ENCODE peak calls at places on chromosomes 4 and X, in six cellular contexts. One of them, this sample, is unnamed.

GRCh38 chr4:176745902-176746301 is 46.8 kb downstream of the VEGFC start:
- DNase-seq in colonic mucosa: no peak
- DNase-seq in fibroblast of lung: peak
- DNase-seq in mesothelial cell of epicardium: no peak
- DNase-seq in IMR-90: no peak
- DNase-seq in heart right ventricle: no peak
- DNase-seq in this sample: no peak

GRCh38 chrX:134026732-134027311 is 41.4 kb upstream of the GPC3 start:
- DNase-seq in mesothelial cell of epicardium: peak
- DNase-seq in fibroblast of lung: peak
- DNase-seq in IMR-90: peak
- DNase-seq in colonic mucosa: peak
- DNase-seq in heart right ventricle: peak
- DNase-seq in this sample: peak

GRCh38 chrX:64580035-64580434 is 184.8 kb upstream of the MTMR8 start:
- DNase-seq in fibroblast of lung: no peak
- DNase-seq in IMR-90: no peak
- DNase-seq in mesothelial cell of epicardium: no peak
- DNase-seq in colonic mucosa: no peak
- DNase-seq in heart right ventricle: no peak
- DNase-seq in this sample: no peak

GRCh38 chr4:177229331-177229730 is 80.3 kb upstream of the NEIL3 start:
- DNase-seq in colonic mucosa: no peak
- DNase-seq in fibroblast of lung: no peak
- DNase-seq in IMR-90: peak
- DNase-seq in mesothelial cell of epicardium: no peak
- DNase-seq in heart right ventricle: no peak
- DNase-seq in this sample: no peak

GRCh38 chr4:173883821-173884220 is 353.8 kb upstream of the HAND2 start:
- DNase-seq in colonic mucosa: no peak
- DNase-seq in IMR-90: peak
- DNase-seq in heart right ventricle: no peak
- DNase-seq in fibroblast of lung: peak
- DNase-seq in mesothelial cell of epicardium: no peak
- DNase-seq in this sample: no peak

GRCh38 chr4:173426064-173426463 is 27.1 kb upstream of the SCRG1 start:
- DNase-seq in colonic mucosa: no peak
- DNase-seq in heart right ventricle: no peak
- DNase-seq in mesothelial cell of epicardium: no peak
- DNase-seq in fibroblast of lung: no peak
- DNase-seq in IMR-90: no peak
- DNase-seq in this sample: no peak

GRCh38 chr4:38279077-38279476 is 318.9 kb downstream of the PTTG2 start:
- DNase-seq in colonic mucosa: peak
- DNase-seq in IMR-90: no peak
- DNase-seq in mesothelial cell of epicardium: no peak
- DNase-seq in fibroblast of lung: no peak
- DNase-seq in heart right ventricle: no peak
- DNase-seq in this sample: no peak

GRCh38 chrX:101429934-101430333 is 21.9 kb downstream of the HNRNPH2 start:
- DNase-seq in IMR-90: peak
- DNase-seq in heart right ventricle: no peak
- DNase-seq in colonic mucosa: no peak
- DNase-seq in mesothelial cell of epicardium: no peak
- DNase-seq in fibroblast of lung: peak
- DNase-seq in this sample: no peak

GRCh38 chrX:54529166-54529558 is 857 bp upstream of the GNL3L start:
- DNase-seq in fibroblast of lung: no peak
- DNase-seq in colonic mucosa: no peak
- DNase-seq in heart right ventricle: no peak
- DNase-seq in IMR-90: no peak
- DNase-seq in mesothelial cell of epicardium: no peak
- DNase-seq in this sample: no peak

GRCh38 chr4:26896636-26897035 is 36.0 kb downstream of the STIM2 start:
- DNase-seq in fibroblast of lung: peak
- DNase-seq in colonic mucosa: no peak
- DNase-seq in heart right ventricle: no peak
- DNase-seq in IMR-90: peak
- DNase-seq in mesothelial cell of epicardium: no peak
- DNase-seq in this sample: no peak

GRCh38 chr4:32148120-32148666 is 1428.0 kb downstream of the PCDH7 start:
- DNase-seq in colonic mucosa: no peak
- DNase-seq in fibroblast of lung: peak
- DNase-seq in mesothelial cell of epicardium: no peak
- DNase-seq in IMR-90: no peak
- DNase-seq in heart right ventricle: no peak
- DNase-seq in this sample: no peak

GRCh38 chrX:12139934-12140611 is 1.8 kb downstream of the FRMPD4 start:
- DNase-seq in IMR-90: peak
- DNase-seq in fibroblast of lung: no peak
- DNase-seq in colonic mucosa: no peak
- DNase-seq in heart right ventricle: no peak
- DNase-seq in mesothelial cell of epicardium: no peak
- DNase-seq in this sample: no peak

GRCh38 chr4:121338506-121338905 is 42.3 kb downstream of the QRFPR start:
- DNase-seq in IMR-90: no peak
- DNase-seq in heart right ventricle: no peak
- DNase-seq in fibroblast of lung: no peak
- DNase-seq in mesothelial cell of epicardium: no peak
- DNase-seq in colonic mucosa: no peak
- DNase-seq in this sample: no peak

GRCh38 chr4:60450054-60450453 is 750.1 kb upstream of the ADGRL3 start:
- DNase-seq in IMR-90: no peak
- DNase-seq in colonic mucosa: no peak
- DNase-seq in fibroblast of lung: no peak
- DNase-seq in heart right ventricle: no peak
- DNase-seq in mesothelial cell of epicardium: no peak
- DNase-seq in this sample: no peak

GRCh38 chr4:169117591-169118081 is 107.6 kb upstream of the CBR4 start:
- DNase-seq in fibroblast of lung: peak
- DNase-seq in IMR-90: peak
- DNase-seq in colonic mucosa: no peak
- DNase-seq in mesothelial cell of epicardium: no peak
- DNase-seq in heart right ventricle: no peak
- DNase-seq in this sample: no peak

GRCh38 chr4:150127757-150128156 is 49.5 kb downstream of the DCLK2 start:
- DNase-seq in fibroblast of lung: peak
- DNase-seq in mesothelial cell of epicardium: no peak
- DNase-seq in heart right ventricle: no peak
- DNase-seq in colonic mucosa: no peak
- DNase-seq in IMR-90: peak
- DNase-seq in this sample: no peak

GRCh38 chrX:106894978-106895452 is 8.1 kb downstream of the RIPPLY1 start:
- DNase-seq in heart right ventricle: peak
- DNase-seq in colonic mucosa: no peak
- DNase-seq in mesothelial cell of epicardium: no peak
- DNase-seq in fibroblast of lung: peak
- DNase-seq in IMR-90: peak
- DNase-seq in this sample: peak

GRCh38 chr4:174084542-174084941 is 198.9 kb downstream of the FBXO8 start:
- DNase-seq in mesothelial cell of epicardium: no peak
- DNase-seq in IMR-90: no peak
- DNase-seq in colonic mucosa: no peak
- DNase-seq in heart right ventricle: no peak
- DNase-seq in fibroblast of lung: no peak
- DNase-seq in this sample: no peak

GRCh38 chr4:140497428-140497775 is 691 bp downstream of the MGAT4D start:
- DNase-seq in heart right ventricle: no peak
- DNase-seq in colonic mucosa: no peak
- DNase-seq in mesothelial cell of epicardium: no peak
- DNase-seq in fibroblast of lung: no peak
- DNase-seq in IMR-90: no peak
- DNase-seq in this sample: no peak

GRCh38 chrX:151697537-151697936 is 2.3 kb downstream of the PRRG3 start:
- DNase-seq in fibroblast of lung: peak
- DNase-seq in IMR-90: no peak
- DNase-seq in colonic mucosa: no peak
- DNase-seq in mesothelial cell of epicardium: no peak
- DNase-seq in heart right ventricle: no peak
- DNase-seq in this sample: no peak

GRCh38 chr4:168475745-168476144 is 4.5 kb downstream of the DDX60L start:
- DNase-seq in mesothelial cell of epicardium: no peak
- DNase-seq in colonic mucosa: no peak
- DNase-seq in heart right ventricle: no peak
- DNase-seq in fibroblast of lung: peak
- DNase-seq in IMR-90: no peak
- DNase-seq in this sample: no peak

GRCh38 chr4:98630804-98631454 is 27.5 kb downstream of the TSPAN5 start:
- DNase-seq in heart right ventricle: no peak
- DNase-seq in IMR-90: peak
- DNase-seq in mesothelial cell of epicardium: no peak
- DNase-seq in colonic mucosa: no peak
- DNase-seq in fibroblast of lung: peak
- DNase-seq in this sample: no peak
- TF ChIP-seq CTCF in heart right ventricle: no peak
- TF ChIP-seq CTCF in IMR-90: no peak
- TF ChIP-seq CTCF in mesothelial cell of epicardium: no peak
- TF ChIP-seq CTCF in colonic mucosa: no peak
- TF ChIP-seq CTCF in fibroblast of lung: no peak
- TF ChIP-seq CTCF in this sample: no peak

DNA sequence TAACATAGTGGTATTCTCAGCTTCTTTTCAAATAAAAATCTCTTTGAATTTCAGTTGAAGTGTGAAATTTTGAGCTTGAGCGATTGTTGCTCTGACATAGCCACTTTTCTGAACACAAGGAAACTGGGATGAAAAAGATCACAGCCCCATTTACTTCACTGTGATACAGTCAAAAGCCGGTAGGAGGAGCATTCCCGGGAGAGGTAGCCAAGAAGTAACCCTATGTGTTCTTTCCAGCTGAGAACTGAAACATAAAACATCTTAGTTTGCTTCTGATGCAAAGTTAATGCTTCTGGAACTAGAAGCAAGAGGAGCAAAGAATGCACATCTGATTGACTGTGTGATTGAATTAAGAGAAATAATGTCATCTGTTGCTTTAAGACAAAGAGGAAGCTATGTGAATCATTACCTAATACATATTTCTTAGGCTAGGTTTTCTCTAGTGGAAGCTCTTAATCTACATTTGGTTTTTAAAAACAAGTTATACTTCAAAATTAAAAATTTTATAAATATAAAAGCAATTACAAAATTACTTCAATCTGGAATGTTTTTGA is 88.4 kb upstream of the UNC5C start:
- DNase-seq in heart right ventricle: no peak
- DNase-seq in mesothelial cell of epicardium: no peak
- DNase-seq in IMR-90: no peak
- DNase-seq in fibroblast of lung: peak
- DNase-seq in colonic mucosa: no peak
- DNase-seq in this sample: no peak
- TF ChIP-seq CTCF in heart right ventricle: peak
- TF ChIP-seq CTCF in mesothelial cell of epicardium: peak
- TF ChIP-seq CTCF in IMR-90: no peak
- TF ChIP-seq CTCF in fibroblast of lung: peak
- TF ChIP-seq CTCF in colonic mucosa: no peak
- TF ChIP-seq CTCF in this sample: no peak

GRCh38 chrX:27186671-27187070 is 276.5 kb downstream of the PPP4R3C start:
- DNase-seq in heart right ventricle: no peak
- DNase-seq in IMR-90: peak
- DNase-seq in fibroblast of lung: peak
- DNase-seq in mesothelial cell of epicardium: no peak
- DNase-seq in colonic mucosa: no peak
- DNase-seq in this sample: peak
- TF ChIP-seq CTCF in heart right ventricle: peak
- TF ChIP-seq CTCF in IMR-90: peak
- TF ChIP-seq CTCF in fibroblast of lung: peak
- TF ChIP-seq CTCF in mesothelial cell of epicardium: peak
- TF ChIP-seq CTCF in colonic mucosa: peak
- TF ChIP-seq CTCF in this sample: peak

DNA sequence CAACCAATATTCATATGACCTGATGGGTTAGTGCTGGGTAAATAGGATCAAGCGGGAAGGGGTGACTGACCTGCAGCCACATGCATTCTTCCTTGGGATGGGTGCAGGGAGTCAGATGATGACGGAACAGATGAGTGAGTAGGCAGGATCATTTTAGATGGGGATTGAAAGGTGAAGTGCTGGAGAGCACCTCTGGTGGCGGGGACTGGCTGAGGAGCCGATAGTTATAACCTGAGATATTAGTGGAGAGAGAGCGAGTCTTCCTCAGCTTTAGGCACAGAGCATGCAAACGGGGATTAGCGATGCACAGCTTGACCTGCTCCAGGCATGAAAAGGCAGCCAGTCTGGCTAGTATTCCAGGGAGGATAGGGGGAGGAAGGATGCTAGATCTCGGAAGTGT is 99.1 kb downstream of the AFF1 start:
- DNase-seq in colonic mucosa: no peak
- DNase-seq in mesothelial cell of epicardium: no peak
- DNase-seq in fibroblast of lung: no peak
- DNase-seq in IMR-90: no peak
- DNase-seq in heart right ventricle: no peak
- DNase-seq in this sample: no peak
- TF ChIP-seq CTCF in colonic mucosa: no peak
- TF ChIP-seq CTCF in mesothelial cell of epicardium: no peak
- TF ChIP-seq CTCF in fibroblast of lung: no peak
- TF ChIP-seq CTCF in IMR-90: no peak
- TF ChIP-seq CTCF in heart right ventricle: no peak
- TF ChIP-seq CTCF in this sample: no peak

GRCh38 chr4:98625399-98625798 is 33.0 kb downstream of the TSPAN5 start:
- DNase-seq in colonic mucosa: no peak
- DNase-seq in mesothelial cell of epicardium: no peak
- DNase-seq in IMR-90: no peak
- DNase-seq in heart right ventricle: no peak
- DNase-seq in fibroblast of lung: no peak
- DNase-seq in this sample: no peak

GRCh38 chr4:98627477-98627876 is 30.9 kb downstream of the TSPAN5 start:
- DNase-seq in heart right ventricle: no peak
- DNase-seq in colonic mucosa: no peak
- DNase-seq in fibroblast of lung: peak
- DNase-seq in mesothelial cell of epicardium: no peak
- DNase-seq in IMR-90: no peak
- DNase-seq in this sample: no peak

GRCh38 chr4:98626350-98626749 is 32.1 kb downstream of the TSPAN5 start:
- DNase-seq in IMR-90: peak
- DNase-seq in heart right ventricle: peak
- DNase-seq in mesothelial cell of epicardium: no peak
- DNase-seq in colonic mucosa: no peak
- DNase-seq in fibroblast of lung: peak
- DNase-seq in this sample: peak

GRCh38 chr4:98625920-98626319 is 32.5 kb downstream of the TSPAN5 start:
- DNase-seq in fibroblast of lung: no peak
- DNase-seq in colonic mucosa: no peak
- DNase-seq in mesothelial cell of epicardium: no peak
- DNase-seq in heart right ventricle: no peak
- DNase-seq in IMR-90: no peak
- DNase-seq in this sample: no peak

GRCh38 chr4:98627883-98628282 is 30.5 kb downstream of the TSPAN5 start:
- DNase-seq in heart right ventricle: no peak
- DNase-seq in colonic mucosa: no peak
- DNase-seq in fibroblast of lung: peak
- DNase-seq in IMR-90: peak
- DNase-seq in mesothelial cell of epicardium: no peak
- DNase-seq in this sample: no peak
- TF ChIP-seq CTCF in heart right ventricle: no peak
- TF ChIP-seq CTCF in colonic mucosa: no peak
- TF ChIP-seq CTCF in fibroblast of lung: no peak
- TF ChIP-seq CTCF in IMR-90: no peak
- TF ChIP-seq CTCF in mesothelial cell of epicardium: no peak
- TF ChIP-seq CTCF in this sample: no peak

This sample was measured in Calu3.